ENCODE peak calls at places on chromosome 21, in nine cellular contexts. N is PC-9, D is heart right ventricle, U is body of pancreas, I is IMR-90, G is GM12865, S is AG09309, Y is ascending aorta, W is tibial artery. T is an unnamed sample.

GRCh38 chr21:33125981-33126380 is 56.0 kb downstream of the OLIG1 start:
- DNase-seq in W (no peak), Y (no peak), D (no peak), S (no peak), G (no peak), N (no peak), I (no peak), U (no peak), T (no peak)

GRCh38 chr21:33642896-33643657 is 776 bp downstream of the ITSN1 start:
- DNase-seq in I (peak), D (peak), Y (no peak), W (peak), U (peak), S (no peak), N (no peak), G (peak), T (peak)

GRCh38 chr21:43295016-43295958 is 126.5 kb downstream of the CRYAA start:
- DNase-seq in W (no peak), D (no peak), Y (no peak), N (no peak), G (no peak), I (peak), S (no peak), U (no peak), T (no peak)

GRCh38 chr21:35275776-35276175 is 226.7 kb upstream of the RUNX1 start:
- DNase-seq in Y (no peak), G (no peak), U (no peak), N (peak), W (no peak), I (peak), S (no peak), D (no peak), T (peak)

GRCh38 chr21:21163904-21164303 is 165.7 kb downstream of the NCAM2 start:
- DNase-seq in I (peak), D (no peak), N (no peak), S (peak), Y (no peak), U (peak), G (peak), W (no peak), T (peak)

GRCh38 chr21:26506951-26507350 is 66.1 kb downstream of the CYYR1 start:
- DNase-seq in W (no peak), D (no peak), Y (no peak), N (no peak), S (peak), I (peak), G (no peak), U (no peak), T (peak)

GRCh38 chr21:42401164-42401563 is 2.5 kb upstream of the UBASH3A start:
- DNase-seq in G (no peak), S (no peak), N (no peak), W (no peak), U (no peak), Y (no peak), I (no peak), D (no peak), T (no peak)

GRCh38 chr21:33685613-33686197 is 43.4 kb downstream of the ITSN1 start:
- DNase-seq in D (no peak), N (peak), I (peak), S (peak), Y (no peak), G (no peak), U (no peak), W (no peak), T (peak)

GRCh38 chr21:34992736-34993135 is 56.4 kb downstream of the RUNX1 start:
- DNase-seq in U (no peak), G (no peak), D (peak), W (peak), S (peak), N (no peak), I (peak), Y (no peak), T (peak)

GRCh38 chr21:16993416-16994044 is 519.3 kb upstream of the CXADR start:
- DNase-seq in Y (no peak), G (no peak), I (peak), W (no peak), D (no peak), U (no peak), S (no peak), N (no peak), T (no peak)
- H3K4me3 ChIP-seq in Y (no peak), G (no peak), I (no peak), W (no peak), D (no peak), U (no peak), S (no peak), N (no peak), T (no peak)

DNA sequence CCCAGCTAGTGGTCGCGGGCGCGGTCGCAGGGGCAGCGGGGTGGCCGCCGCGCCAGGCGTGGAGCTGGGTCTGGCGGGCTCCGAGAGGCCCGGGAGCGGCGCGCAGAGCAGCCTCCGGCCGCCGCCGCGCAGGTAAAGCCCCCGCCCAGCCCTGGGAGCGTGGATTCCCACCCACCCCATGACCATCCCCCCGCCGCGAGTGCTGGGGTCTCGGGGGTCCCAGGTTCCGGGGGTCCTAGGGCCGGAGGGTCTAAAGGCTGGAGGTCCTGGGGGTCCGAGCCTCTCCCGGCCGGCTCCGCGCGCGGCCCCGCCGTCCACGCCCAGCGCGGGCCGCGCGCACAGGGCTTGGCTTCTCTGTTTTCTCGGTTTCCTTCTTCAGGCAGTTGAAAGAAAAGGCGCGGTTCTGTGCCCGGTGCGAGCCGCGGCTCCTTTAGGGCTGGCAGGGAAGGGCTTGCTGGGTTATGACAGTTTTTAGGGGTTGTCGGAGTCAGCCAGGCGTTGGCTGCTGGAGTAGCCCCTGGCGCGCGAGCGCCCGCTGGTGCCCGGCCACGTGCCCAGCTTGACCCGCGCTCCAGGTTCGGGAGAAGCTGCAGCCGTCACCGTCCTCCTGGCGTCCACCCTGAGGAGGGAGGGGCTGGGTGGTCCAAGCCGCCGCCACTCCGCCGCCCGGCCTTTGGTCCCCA is 355 bp downstream of the LRRC3 start:
- DNase-seq in Y (no peak), D (peak), W (no peak), U (peak), I (no peak), N (no peak), G (peak), S (no peak), T (peak)
- TF ChIP-seq CTCF in Y (no peak), D (no peak), W (no peak), U (peak), I (no peak), N (no peak), G (peak), S (no peak), T (no peak)

GRCh38 chr21:45258476-45258875 is 29.2 kb downstream of the POFUT2 start:
- DNase-seq in N (no peak), G (no peak), Y (no peak), S (no peak), D (no peak), I (no peak), U (no peak), W (peak), T (no peak)

GRCh38 chr21:45257673-45258341 is 29.9 kb downstream of the POFUT2 start:
- DNase-seq in U (no peak), W (peak), Y (no peak), S (no peak), D (no peak), G (no peak), N (no peak), I (no peak), T (no peak)

GRCh38 chr21:45255381-45256020 is 32.2 kb downstream of the POFUT2 start:
- DNase-seq in I (no peak), G (peak), W (no peak), D (no peak), U (no peak), S (no peak), Y (no peak), N (no peak), T (no peak)

GRCh38 chr21:45256021-45256911 is 31.4 kb downstream of the POFUT2 start:
- DNase-seq in Y (no peak), W (no peak), I (no peak), U (no peak), G (no peak), N (no peak), D (no peak), S (no peak), T (no peak)

GRCh38 chr21:45256912-45257672 is 30.6 kb downstream of the POFUT2 start:
- DNase-seq in U (no peak), W (no peak), S (no peak), Y (no peak), G (no peak), N (no peak), I (no peak), D (no peak), T (no peak)
- H3K4me3 ChIP-seq in U (no peak), W (no peak), S (no peak), Y (no peak), G (no peak), N (no peak), I (no peak), D (no peak), T (no peak)

DNA sequence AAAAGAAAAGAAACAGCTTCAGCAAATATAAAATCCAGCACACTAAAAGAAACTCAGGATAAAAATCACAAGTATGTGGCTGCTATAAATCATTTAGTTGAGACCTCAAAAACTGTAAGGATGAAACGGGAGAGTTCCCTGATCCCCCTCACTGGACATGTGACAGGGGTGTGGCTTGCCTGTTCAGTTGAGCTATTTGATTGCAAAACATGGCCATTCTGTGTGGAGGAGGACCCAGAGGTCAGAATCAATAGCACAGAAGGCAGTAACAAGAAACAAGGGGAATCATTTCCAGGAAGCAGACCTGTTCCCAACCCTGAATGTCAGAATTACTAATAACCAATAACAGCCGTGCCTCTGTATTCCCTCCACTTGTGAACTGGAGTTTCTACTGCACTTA is 27.9 kb downstream of the RBM11 start:
- DNase-seq in S (no peak), G (no peak), U (no peak), D (no peak), Y (no peak), W (no peak), N (no peak), I (no peak), T (peak)
- TF ChIP-seq CTCF in S (no peak), G (no peak), U (no peak), D (no peak), Y (no peak), W (no peak), N (no peak), I (no peak), T (no peak)

DNA sequence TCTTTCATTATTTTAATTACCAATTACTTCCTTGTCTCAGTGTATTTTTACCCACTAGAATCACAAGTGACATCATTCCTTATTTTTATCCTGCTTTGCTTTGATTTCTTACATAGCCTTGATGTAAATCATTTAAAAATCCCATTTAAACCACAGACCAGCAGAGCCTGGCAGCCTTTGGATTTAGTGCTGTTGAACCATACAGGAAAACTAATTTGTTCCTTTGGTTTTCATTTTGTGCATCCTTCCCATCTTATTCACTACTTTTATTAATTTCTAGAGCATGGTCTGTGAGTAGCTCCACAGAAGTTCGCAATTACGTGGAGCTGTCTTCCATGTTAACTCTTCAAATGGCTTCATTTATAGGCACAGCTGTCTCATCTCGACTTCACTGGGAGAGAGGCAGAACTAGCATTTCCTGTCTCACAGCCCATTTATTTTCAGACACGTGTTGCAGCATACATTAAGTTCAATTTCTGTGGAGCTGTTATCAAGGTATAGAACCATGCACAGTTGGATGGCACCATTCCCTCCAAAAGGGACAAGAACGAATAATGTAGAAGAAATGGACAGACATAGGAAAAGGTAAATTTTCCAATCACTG is 235.3 kb downstream of the MRPL39 start:
- DNase-seq in I (no peak), G (no peak), D (no peak), U (no peak), W (no peak), Y (no peak), S (no peak), N (no peak), T (no peak)
- H3K4me3 ChIP-seq in I (no peak), G (no peak), D (no peak), U (no peak), W (no peak), Y (no peak), S (no peak), N (no peak), T (no peak)

GRCh38 chr21:31786164-31786920 is 54.4 kb upstream of the SCAF4 start:
- DNase-seq in N (no peak), W (no peak), I (no peak), Y (no peak), G (no peak), U (no peak), D (no peak), S (no peak), T (no peak)

GRCh38 chr21:31781737-31782136 is 49.8 kb upstream of the SCAF4 start:
- DNase-seq in W (no peak), Y (no peak), I (peak), U (peak), G (no peak), D (no peak), S (no peak), N (no peak), T (peak)

GRCh38 chr21:31777857-31778256 is 45.9 kb upstream of the SCAF4 start:
- DNase-seq in Y (no peak), U (no peak), G (no peak), W (no peak), N (no peak), I (no peak), S (no peak), D (no peak), T (no peak)

DNA sequence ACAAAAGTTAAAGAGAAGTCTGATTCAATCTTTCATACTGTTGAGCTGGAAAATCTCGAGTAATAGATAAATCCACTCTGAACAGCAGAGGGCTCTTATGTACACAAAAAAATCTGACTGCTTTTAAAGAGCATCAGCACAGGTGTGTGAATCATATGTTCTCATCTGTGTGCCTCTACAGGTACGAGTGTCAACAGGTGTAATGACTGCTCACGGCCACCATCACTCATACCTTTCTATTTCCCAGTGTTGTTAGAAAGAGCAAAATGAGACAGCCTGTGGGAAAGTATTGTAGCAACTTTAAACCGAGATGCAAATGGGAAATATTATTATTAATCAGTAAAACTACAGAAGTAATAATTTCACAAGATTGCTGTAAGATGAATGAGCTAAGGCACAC is 49.0 kb upstream of the SCAF4 start:
- DNase-seq in Y (no peak), S (no peak), G (peak), D (no peak), U (no peak), N (peak), I (no peak), W (no peak), T (peak)
- TF ChIP-seq CTCF in Y (no peak), S (no peak), G (no peak), D (no peak), U (peak), N (peak), I (no peak), W (no peak), T (peak)

GRCh38 chr21:28833609-28834008 is 159.1 kb downstream of the LTN1 start:
- DNase-seq in N (no peak), I (no peak), D (no peak), Y (no peak), W (no peak), G (no peak), S (no peak), U (no peak), T (no peak)

GRCh38 chr21:28832013-28832714 is 160.5 kb downstream of the LTN1 start:
- DNase-seq in I (peak), Y (no peak), U (no peak), G (no peak), D (no peak), S (no peak), N (peak), W (no peak), T (peak)

GRCh38 chr21:28834335-28835238 is 158.1 kb downstream of the LTN1 start:
- DNase-seq in I (no peak), G (no peak), U (no peak), D (no peak), Y (no peak), S (no peak), N (no peak), W (no peak), T (peak)

GRCh38 chr21:28832715-28833061 is 160.0 kb downstream of the LTN1 start:
- DNase-seq in G (no peak), W (no peak), S (no peak), D (no peak), I (no peak), N (no peak), Y (no peak), U (no peak), T (no peak)

GRCh38 chr21:28833181-28833580 is 159.5 kb downstream of the LTN1 start:
- DNase-seq in D (no peak), G (no peak), W (no peak), U (no peak), Y (no peak), I (peak), S (no peak), N (peak), T (peak)
- H3K4me3 ChIP-seq in D (no peak), G (no peak), W (no peak), U (no peak), Y (no peak), I (no peak), S (no peak), N (no peak), T (no peak)

GRCh38 chr21:39022901-39023693 is 160.2 kb downstream of the PSMG1 start:
- DNase-seq in D (peak), Y (no peak), I (peak), W (peak), S (no peak), U (peak), N (no peak), G (no peak), T (no peak)
- TF ChIP-seq CTCF in D (peak), Y (peak), I (no peak), W (peak), S (no peak), U (peak), N (peak), G (no peak), T (peak)